ENCODE peak calls at places on chromosomes 16 and 17, in eight cellular contexts. T, S, H, I, F, W, R and K are unnamed samples.

GRCh38 chr17:19384723-19385391 is 2.1 kb downstream of the MFAP4 start:
- DNase-seq in F (no peak), T (peak; percentile 95), H (no peak), W (peak; percentile 84), I (peak; percentile 85), R (peak; percentile 46), S (peak; percentile 99), K (no peak)

GRCh38 chr17:56289321-56289720 is 136.0 kb downstream of the ANKFN1 start:
- DNase-seq in H (no peak), R (peak; percentile 30), W (no peak), T (no peak), F (no peak), S (no peak), I (no peak), K (no peak)

GRCh38 chr16:57532251-57532625 is 4.1 kb downstream of the CCDC102A start:
- DNase-seq in R (no peak), S (peak; percentile 53), T (peak; percentile 45), H (no peak), I (no peak), F (no peak), W (peak; percentile 4), K (no peak)

GRCh38 chr17:11899494-11899893 is 97.8 kb downstream of the ZNF18 start:
- DNase-seq in S (no peak), R (no peak), T (no peak), H (no peak), I (no peak), F (no peak), W (no peak), K (no peak)

GRCh38 chr17:42475121-42475520 is 16.4 kb downstream of the ATP6V0A1 start:
- DNase-seq in I (no peak), R (no peak), F (peak; percentile 7), W (no peak), H (no peak), T (no peak), S (no peak), K (no peak)

GRCh38 chr16:69610356-69610755 is 44.6 kb downstream of the NFAT5 start:
- DNase-seq in R (no peak), H (no peak), F (no peak), T (no peak), W (no peak), I (no peak), S (no peak), K (no peak)

GRCh38 chr16:1630450-1631213 is 18.5 kb downstream of the CRAMP1 start:
- DNase-seq in W (no peak), T (no peak), R (no peak), I (no peak), H (no peak), S (no peak), F (no peak), K (no peak)

GRCh38 chr17:31598921-31599571 is 207.6 kb downstream of the RAB11FIP4 start:
- DNase-seq in I (no peak), S (no peak), R (no peak), F (no peak), T (no peak), W (no peak), H (no peak), K (no peak)

GRCh38 chr16:368388-369158 is 1.8 kb downstream of the MRPL28 start:
- DNase-seq in F (no peak), T (peak; percentile 78), H (no peak), W (peak; percentile 8), I (no peak), R (no peak), S (no peak), K (no peak)

GRCh38 chr16:78893340-78893739 is 707.2 kb downstream of the MAF start:
- DNase-seq in S (no peak), F (no peak), T (no peak), W (no peak), I (no peak), H (no peak), R (no peak), K (peak; percentile 37)

GRCh38 chr17:18920911-18921441 is 31.0 kb upstream of the SLC5A10 start:
- DNase-seq in F (peak; percentile 83), T (peak; percentile 6), W (peak; percentile 15), R (peak; percentile 23), S (no peak), H (no peak), I (no peak), K (peak; percentile 58)

GRCh38 chr17:7782237-7782636 is 51.8 kb upstream of the KDM6B start:
- DNase-seq in R (peak; percentile 49), H (no peak), I (peak; percentile 24), W (no peak), F (no peak), T (no peak), S (no peak), K (no peak)

GRCh38 chr16:27199747-27200146 is 3.6 kb upstream of the KDM8 start:
- DNase-seq in W (no peak), I (peak; percentile 24), T (no peak), S (no peak), R (peak; percentile 12), F (peak; percentile 87), H (no peak), K (peak; percentile 42)

GRCh38 chr16:23803591-23804123 is 32.1 kb upstream of the PRKCB start:
- DNase-seq in F (peak; percentile 84), I (no peak), S (no peak), T (peak; percentile 71), R (peak; percentile 16), W (peak; percentile 82), H (peak; percentile 57), K (peak; percentile 84)

GRCh38 chr17:43641416-43641815 is 20.3 kb downstream of the MEOX1 start:
- DNase-seq in I (no peak), R (no peak), T (no peak), F (no peak), H (no peak), W (no peak), S (no peak), K (no peak)

GRCh38 chr16:89402962-89403361 is 87.4 kb downstream of the ANKRD11 start:
- DNase-seq in H (no peak), W (no peak), I (no peak), S (no peak), F (no peak), T (peak; percentile 63), R (no peak), K (peak; percentile 64)

GRCh38 chr17:72850410-72850809 is 242.1 kb downstream of the SLC39A11 start:
- DNase-seq in I (peak; percentile 57), W (no peak), T (no peak), R (peak; percentile 76), F (no peak), H (no peak), S (no peak), K (no peak)

GRCh38 chr17:81129711-81130367 is 35.5 kb upstream of the PVALEF start:
- DNase-seq in W (no peak), F (no peak), R (no peak), S (no peak), H (no peak), T (no peak), I (no peak), K (no peak)

GRCh38 chr17:81131486-81132196 is 33.7 kb upstream of the PVALEF start:
- DNase-seq in R (no peak), S (no peak), F (no peak), W (peak; percentile 62), H (no peak), I (no peak), T (no peak), K (no peak)

GRCh38 chr17:81132197-81132540 is 33.1 kb upstream of the PVALEF start:
- DNase-seq in R (no peak), S (no peak), I (no peak), W (no peak), F (no peak), T (no peak), H (no peak), K (no peak)

GRCh38 chr17:81129289-81129688 is 36.0 kb upstream of the PVALEF start:
- DNase-seq in F (no peak), W (no peak), T (no peak), H (no peak), R (no peak), I (no peak), S (no peak), K (no peak)

DNA sequence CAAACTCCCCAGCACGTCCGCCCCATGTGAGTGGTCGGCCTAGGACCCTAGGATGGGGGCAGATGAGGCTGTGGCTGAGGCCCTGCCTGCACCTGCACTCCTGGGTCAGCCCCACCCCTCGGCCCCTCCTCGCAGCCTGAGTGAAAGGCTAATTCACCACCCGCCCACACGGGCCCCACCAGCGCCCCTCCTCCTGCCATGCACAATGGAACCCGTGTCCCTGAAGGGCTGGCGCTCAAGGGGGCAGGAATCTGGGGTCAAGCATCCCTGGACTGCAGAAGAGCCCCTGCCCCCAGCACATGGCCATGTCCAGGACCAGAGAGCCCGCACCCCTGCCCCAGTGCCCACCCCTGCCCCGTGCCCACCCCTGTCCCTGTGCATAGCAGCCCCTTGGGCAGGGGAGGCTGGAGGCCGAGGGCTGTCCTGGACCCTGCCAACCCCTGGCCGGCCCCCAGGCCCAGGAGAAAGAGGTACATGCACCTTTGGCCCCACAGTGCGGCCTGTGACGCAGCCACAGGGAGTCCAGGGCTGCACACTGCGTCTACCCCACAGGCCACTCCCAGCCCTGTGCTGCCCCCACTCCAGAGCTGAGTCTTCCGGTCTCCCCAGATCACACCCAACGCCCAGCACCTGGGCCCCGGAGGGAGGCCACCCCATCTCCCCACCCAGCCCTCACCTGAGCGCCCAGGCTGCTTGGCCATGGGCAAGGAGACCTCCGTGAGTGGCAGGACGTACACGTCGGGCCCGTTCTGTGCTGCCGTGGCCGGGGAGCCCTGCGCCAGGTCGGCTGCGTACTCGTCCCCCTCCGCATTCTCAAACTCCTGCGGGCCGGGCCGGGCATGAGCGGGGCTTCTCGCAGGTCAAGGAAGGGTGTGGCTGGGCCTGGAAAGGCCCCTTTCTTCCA is 34.7 kb upstream of the PVALEF start:
- DNase-seq in I (no peak), W (no peak), S (no peak), F (no peak), T (no peak), R (no peak), H (no peak), K (no peak)
- TF ChIP-seq CTCF in I (no peak), W (no peak), S (no peak), F (no peak), T (no peak), R (no peak), H (no peak), K (no peak)

GRCh38 chr17:1170739-1171138 is 9.0 kb downstream of the ABR start:
- DNase-seq in W (no peak), S (no peak), R (no peak), F (no peak), T (no peak), I (no peak), H (no peak), K (peak; percentile 20)
- TF ChIP-seq CTCF in W (no peak), S (no peak), R (no peak), F (peak; percentile 28), T (no peak), I (peak; percentile 16), H (peak; percentile 65), K (peak; percentile 39)

DNA sequence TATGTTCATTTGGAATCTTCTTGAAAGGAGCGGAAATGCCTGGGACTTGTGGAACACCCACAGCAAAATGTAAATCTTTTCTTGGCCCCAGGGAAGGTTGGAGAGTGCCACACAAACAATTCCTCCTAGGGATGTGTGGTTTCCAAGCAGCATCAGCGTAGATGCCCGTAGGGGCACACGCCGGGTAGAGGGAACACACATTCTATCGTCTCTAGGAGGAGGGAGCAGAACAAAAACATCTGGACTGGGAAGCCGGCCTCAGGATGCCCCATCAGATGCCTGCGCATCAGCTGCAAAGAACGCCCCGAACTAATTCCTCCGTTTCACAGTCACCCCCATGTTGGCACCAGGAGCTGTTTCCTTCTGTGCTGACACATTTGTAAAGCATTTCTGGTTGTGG is 357.9 kb upstream of the ZFHX3 start:
- DNase-seq in W (no peak), S (no peak), F (no peak), T (no peak), H (no peak), I (no peak), R (peak; percentile 26), K (no peak)
- TF ChIP-seq CTCF in W (no peak), S (no peak), F (no peak), T (no peak), H (no peak), I (no peak), R (no peak), K (no peak)

GRCh38 chr16:11972128-11972527 is 4.4 kb upstream of the SNX29 start:
- DNase-seq in H (no peak), I (no peak), S (no peak), T (peak; percentile 18), W (no peak), R (no peak), F (no peak), K (no peak)
- TF ChIP-seq CTCF in H (peak; percentile 30), I (peak; percentile 27), S (no peak), T (peak; percentile 40), W (no peak), R (peak; percentile 38), F (peak; percentile 9), K (no peak)